ENCODE peak calls at places on chromosomes 16 and 17, in ten cellular contexts. F is ascending aorta, T is Caco-2, B is PC-9, C is HL-60, M is upper lobe of right lung, A is psoas muscle, Q is thoracic aorta, X is endothelial cell of umbilical vein, J is WTC11. Z is an unnamed sample.
A peak's percentile ranks its signal among the peaks of the same experiment; 100 is the strongest.

GRCh38 chr17:11331790-11332526 is 90.9 kb downstream of the SHISA6 start:
- DNase-seq in Q (no peak), M (no peak), B (no peak), F (no peak), X (no peak), T (no peak), J (no peak), C (no peak), A (no peak), Z (peak; percentile 53)

GRCh38 chr16:50603206-50604064 is 55.2 kb downstream of the NKD1 start:
- DNase-seq in T (no peak), M (no peak), X (no peak), B (no peak), C (no peak), F (peak; percentile 54), Q (peak; percentile 25), A (no peak), J (no peak), Z (no peak)

GRCh38 chr16:11700264-11701029 is 32.2 kb downstream of the SNN start:
- DNase-seq in Q (no peak), J (no peak), M (no peak), T (peak; percentile 24), B (peak; percentile 47), F (no peak), A (no peak), C (peak; percentile 35), X (no peak), Z (no peak)

GRCh38 chr16:27768651-27769270 is 218.8 kb downstream of the KATNIP start:
- DNase-seq in A (no peak), M (peak; percentile 37), C (no peak), B (no peak), T (no peak), J (no peak), X (no peak), F (no peak), Q (no peak), Z (no peak)

GRCh38 chr16:15988268-15989013 is 39.0 kb downstream of the ABCC1 start:
- DNase-seq in X (peak; percentile 85), C (no peak), M (no peak), Q (no peak), A (peak; percentile 37), B (no peak), J (no peak), F (no peak), T (no peak), Z (peak; percentile 54)

GRCh38 chr17:32342603-32343325 is 791 bp upstream of the C17orf75 start:
- DNase-seq in T (no peak), J (no peak), X (no peak), C (no peak), F (no peak), B (no peak), M (no peak), Q (no peak), A (no peak), Z (no peak)

GRCh38 chr16:24049113-24049512 is 207.0 kb upstream of the CACNG3 start:
- DNase-seq in Q (no peak), M (no peak), F (no peak), B (no peak), J (no peak), X (no peak), A (no peak), T (no peak), C (no peak), Z (no peak)

GRCh38 chr16:48184681-48185080 is 28.9 kb upstream of the ABCC12 start:
- DNase-seq in F (no peak), Q (no peak), X (no peak), M (no peak), J (no peak), T (no peak), C (no peak), A (no peak), B (no peak), Z (no peak)

GRCh38 chr16:54517181-54517580 is 230.6 kb upstream of the IRX3 start:
- DNase-seq in X (no peak), C (no peak), J (no peak), F (no peak), Q (no peak), A (no peak), B (no peak), M (no peak), T (no peak), Z (no peak)

GRCh38 chr16:83002351-83003334 is 375.9 kb downstream of the CDH13 start:
- DNase-seq in J (no peak), B (no peak), F (no peak), A (no peak), Q (no peak), T (no peak), X (peak; percentile 88), M (no peak), C (no peak), Z (no peak)

GRCh38 chr17:49146620-49147306 is 14.2 kb downstream of the B4GALNT2 start:
- DNase-seq in A (no peak), M (no peak), F (no peak), X (peak; percentile 90), C (no peak), T (no peak), B (peak; percentile 91), Q (no peak), J (no peak), Z (peak; percentile 20)

GRCh38 chr16:9817586-9817985 is 364.6 kb downstream of the GRIN2A start:
- DNase-seq in X (no peak), Q (no peak), C (no peak), A (no peak), F (no peak), J (no peak), T (no peak), M (no peak), B (no peak), Z (no peak)

GRCh38 chr16:9816644-9817043 is 365.6 kb downstream of the GRIN2A start:
- DNase-seq in J (no peak), M (no peak), C (no peak), F (no peak), X (no peak), T (no peak), A (no peak), B (no peak), Q (no peak), Z (no peak)

GRCh38 chr16:9821331-9821730 is 360.9 kb downstream of the GRIN2A start:
- DNase-seq in X (no peak), F (no peak), M (no peak), B (no peak), T (no peak), A (no peak), J (no peak), C (no peak), Q (no peak), Z (no peak)

GRCh38 chr16:9820481-9821246 is 361.6 kb downstream of the GRIN2A start:
- DNase-seq in T (peak; percentile 18), X (no peak), J (peak; percentile 65), M (no peak), Q (no peak), C (no peak), F (no peak), A (no peak), B (no peak), Z (peak; percentile 81)

GRCh38 chr16:9818702-9819101 is 363.5 kb downstream of the GRIN2A start:
- DNase-seq in T (no peak), A (no peak), M (no peak), B (no peak), C (no peak), F (no peak), Q (no peak), X (no peak), J (no peak), Z (no peak)
- TF ChIP-seq CTCF in T (no peak), A (no peak), M (no peak), B (no peak), C (no peak), F (no peak), Q (no peak), X (no peak), J (no peak), Z (no peak)

DNA sequence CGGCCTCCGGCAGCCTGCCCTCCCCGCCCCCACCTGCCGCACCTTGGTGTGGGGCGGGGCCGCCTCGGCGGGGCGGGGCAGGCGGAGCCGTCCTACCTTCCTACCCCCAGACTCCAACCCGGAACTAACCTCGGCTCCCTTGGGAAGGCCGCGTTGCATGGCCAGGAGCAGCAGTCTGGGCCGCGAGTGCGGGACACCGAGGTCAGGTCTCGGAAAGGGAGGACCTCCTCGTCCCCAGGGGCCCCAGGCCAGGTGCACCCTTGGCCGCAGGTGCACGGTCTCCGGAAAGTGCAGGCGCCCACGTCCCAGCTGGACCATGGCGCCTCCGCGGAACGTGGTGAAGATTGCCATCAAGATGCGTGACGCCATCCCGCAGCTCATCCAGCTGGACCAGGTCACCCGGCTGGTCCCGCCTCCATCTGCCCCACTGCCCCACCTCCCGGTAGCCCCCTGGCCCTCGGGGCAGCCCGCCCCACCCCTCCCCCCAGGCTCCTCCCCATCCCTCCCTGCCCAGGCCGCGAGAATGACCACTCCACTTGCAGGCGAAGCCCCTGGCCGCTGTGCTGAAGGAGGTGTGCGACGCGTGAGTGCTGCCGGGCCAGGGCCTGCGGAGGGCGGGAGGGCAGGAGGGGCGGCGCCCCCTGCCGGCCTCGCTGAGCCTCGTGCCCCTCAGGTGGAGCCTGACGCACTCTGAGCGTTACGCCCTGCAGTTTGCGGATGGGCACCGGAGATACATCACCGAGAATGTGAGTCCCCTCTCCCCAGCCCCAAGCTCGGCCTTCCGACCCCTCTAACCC is at the start of gene ELMO3:
- DNase-seq in B (peak; percentile 65), M (peak; percentile 87), A (no peak), Q (no peak), T (peak; percentile 88), X (no peak), J (peak; percentile 84), F (no peak), C (no peak), Z (peak; percentile 93)
- TF ChIP-seq CTCF in B (peak; percentile 70), M (peak; percentile 32), A (peak; percentile 29), Q (no peak), T (peak; percentile 74), X (peak; percentile 28), J (peak; percentile 67), F (no peak), C (no peak), Z (peak; percentile 85)

DNA sequence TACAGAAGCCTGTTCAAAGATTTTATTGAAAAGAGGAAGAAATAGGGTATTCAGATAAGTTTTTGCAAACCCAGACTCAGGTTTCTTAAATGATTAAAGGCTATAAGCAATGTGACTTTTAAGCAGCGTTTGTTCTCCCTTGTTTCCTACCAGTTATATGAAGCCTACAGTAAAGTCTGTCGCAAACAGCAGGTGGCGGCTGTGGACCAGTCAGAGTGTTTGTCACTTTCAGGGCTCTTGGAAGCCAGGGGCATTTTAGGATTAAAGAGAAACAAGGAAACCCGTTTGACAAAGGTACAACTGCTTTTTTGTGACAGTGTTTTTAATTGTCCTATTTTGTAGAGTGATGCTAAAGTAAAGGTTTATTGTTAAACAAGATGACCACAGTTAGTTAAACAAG is 7.7 kb upstream of the RARA start:
- DNase-seq in Q (no peak), C (no peak), B (no peak), T (no peak), M (no peak), J (no peak), X (no peak), A (peak; percentile 45), F (no peak), Z (peak; percentile 92)
- TF ChIP-seq CTCF in Q (no peak), C (no peak), B (peak; percentile 47), T (no peak), M (peak; percentile 21), J (no peak), X (no peak), A (peak; percentile 31), F (no peak), Z (peak; percentile 63)

DNA sequence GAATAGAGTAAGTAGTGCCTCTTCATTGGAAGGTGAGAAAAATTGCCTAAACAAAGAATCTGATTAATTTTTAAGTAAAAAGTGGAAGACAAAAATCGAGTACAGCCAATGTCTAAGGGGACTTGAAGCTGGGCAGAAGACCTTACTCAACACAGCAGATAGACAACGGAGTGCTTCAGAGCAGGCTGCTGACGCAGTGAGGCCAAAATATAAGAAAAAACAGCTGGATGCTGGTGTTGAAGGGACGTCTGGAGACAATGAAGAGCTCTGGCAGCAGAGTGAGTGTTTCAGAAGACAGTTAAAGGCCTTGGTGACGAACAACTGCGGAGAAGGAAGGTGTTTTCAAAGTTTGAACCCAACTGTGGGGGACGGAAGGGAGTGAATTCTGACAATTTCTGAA is 169.8 kb downstream of the MRTFB start:
- DNase-seq in B (no peak), Q (no peak), A (no peak), M (no peak), T (no peak), C (no peak), J (no peak), F (no peak), X (no peak), Z (no peak)
- TF ChIP-seq CTCF in B (no peak), Q (no peak), A (no peak), M (no peak), T (no peak), C (no peak), J (no peak), F (no peak), X (no peak), Z (no peak)